ENCODE peak calls at places on chromosomes 16 and 17, in seven cellular contexts. L is GM23338; Z is adrenal gland; W is effector memory CD4-positive, alpha-beta T cell; H is HepG2; T is testis; O is A549. S is an unnamed sample.

GRCh38 chr16:81765111-81765919 is 13.8 kb upstream of the PLCG2 start:
- DNase-seq in L (no peak), H (no peak), W (no peak), O (no peak), Z (no peak), T (no peak), S (no peak)

GRCh38 chr17:80287038-80287437 is 26.4 kb downstream of the RNF213 start:
- DNase-seq in O (no peak), Z (peak), T (no peak), W (no peak), H (no peak), L (no peak), S (no peak)

GRCh38 chr17:83137523-83137922 is 58.1 kb downstream of the METRNL start:
- DNase-seq in Z (peak), T (peak), W (no peak), L (no peak), H (no peak), O (no peak), S (peak)

GRCh38 chr17:80802626-80803450 is 188.8 kb upstream of the CHMP6 start:
- DNase-seq in H (no peak), T (no peak), Z (peak), L (no peak), W (no peak), O (no peak), S (peak)

GRCh38 chr16:3101841-3102470 is 2.9 kb upstream of the ZSCAN10 start:
- DNase-seq in H (no peak), L (peak), T (no peak), Z (no peak), O (no peak), W (no peak), S (peak)

GRCh38 chr16:25110392-25110947 is 1.1 kb upstream of the LCMT1 start:
- DNase-seq in T (no peak), L (no peak), O (no peak), W (no peak), Z (no peak), H (no peak), S (no peak)

GRCh38 chr16:21645261-21645721 is 7.1 kb downstream of the IGSF6 start:
- DNase-seq in Z (no peak), O (no peak), H (no peak), T (no peak), W (no peak), L (no peak), S (no peak)

GRCh38 chr17:41785876-41786226 is 660 bp downstream of the JUP start:
- DNase-seq in L (peak), O (no peak), W (no peak), H (no peak), Z (no peak), T (no peak), S (peak)

GRCh38 chr17:82435103-82435502 is 15.4 kb downstream of the CYBC1 start:
- DNase-seq in H (no peak), L (no peak), T (no peak), Z (no peak), O (no peak), W (no peak), S (no peak)

GRCh38 chr16:8571061-8571596 is 19.2 kb downstream of the TMEM114 start:
- DNase-seq in T (no peak), L (peak), O (no peak), Z (no peak), W (no peak), H (peak), S (peak)

GRCh38 chr17:31494259-31495048 is 103.0 kb downstream of the RAB11FIP4 start:
- DNase-seq in Z (no peak), T (no peak), H (no peak), L (no peak), O (no peak), W (peak), S (no peak)

GRCh38 chr16:52256310-52257078 is 290.4 kb downstream of the TOX3 start:
- DNase-seq in T (no peak), W (no peak), H (no peak), L (no peak), Z (no peak), O (no peak), S (no peak)

GRCh38 chr16:49567940-49568339 is 194.3 kb downstream of the C16orf78 start:
- DNase-seq in L (no peak), W (no peak), T (peak), Z (no peak), O (no peak), H (no peak), S (no peak)

GRCh38 chr16:50265260-50265659 is 1.1 kb upstream of the ADCY7 start:
- DNase-seq in T (no peak), H (peak), L (no peak), O (no peak), W (no peak), Z (no peak), S (peak)

GRCh38 chr16:17977260-17977659 is 359.3 kb downstream of the NPIPA8 start:
- DNase-seq in H (no peak), W (no peak), L (no peak), O (no peak), Z (no peak), T (no peak), S (no peak)

GRCh38 chr16:51151951-51152663 is 1.0 kb upstream of the SALL1 start:
- DNase-seq in L (peak), O (no peak), H (peak), W (no peak), T (peak), Z (no peak), S (peak)

GRCh38 chr17:21210411-21211076 is 3.4 kb downstream of the TMEM11 start:
- DNase-seq in Z (no peak), O (no peak), T (no peak), L (no peak), W (no peak), H (no peak), S (peak)

GRCh38 chr16:75087040-75087979 is 29.3 kb downstream of the LDHD start:
- DNase-seq in Z (no peak), W (no peak), L (no peak), T (peak), O (no peak), H (peak), S (no peak)

GRCh38 chr17:66964930-66965800 is 658 bp downstream of the CACNG4 start:
- DNase-seq in O (peak), H (no peak), L (peak), Z (no peak), W (no peak), T (peak), S (peak)

GRCh38 chr17:21124096-21124495 is 2.7 kb upstream of the DHRS7B start:
- DNase-seq in W (no peak), T (no peak), H (no peak), L (peak), Z (no peak), O (no peak), S (no peak)

DNA sequence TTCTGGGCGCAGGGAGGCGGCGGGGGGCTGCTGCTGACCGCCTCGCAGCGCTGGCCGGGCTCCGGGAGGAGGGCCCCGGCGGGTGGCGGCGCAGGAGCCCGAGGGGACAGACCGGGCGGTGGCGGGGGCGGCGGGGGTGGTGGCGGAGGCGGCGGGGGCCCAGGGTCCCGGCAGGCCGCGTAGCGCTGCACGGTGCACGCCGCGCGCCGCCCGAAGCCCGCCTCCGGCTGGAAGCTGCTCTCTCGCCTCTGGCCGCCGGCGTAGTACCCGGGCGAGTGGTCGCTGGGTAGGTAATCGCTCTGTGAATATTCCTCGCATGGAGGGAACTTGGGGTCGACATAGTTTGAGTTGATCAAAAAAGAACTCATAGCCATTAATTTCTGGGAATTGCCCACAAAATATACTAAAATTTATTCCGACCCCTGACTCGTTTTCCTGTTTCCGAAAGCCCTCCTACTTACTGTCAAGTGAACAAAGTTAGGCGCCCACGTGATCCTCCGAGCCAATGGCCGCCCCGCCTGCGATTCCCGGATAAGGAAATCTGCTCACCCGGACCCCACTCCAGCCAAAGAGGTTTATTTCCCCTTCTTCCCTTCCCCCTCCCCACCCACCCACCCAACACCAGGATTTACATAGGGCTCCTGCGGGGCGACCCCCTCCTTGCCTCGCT is at the start of gene HOXB4:
- DNase-seq in T (peak), W (peak), Z (peak), H (no peak), L (peak), O (no peak), S (peak)
- H3K4me3 ChIP-seq in T (peak), W (peak), Z (no peak), H (no peak), L (peak), O (no peak), S (peak)

GRCh38 chr17:28663723-28664122 is 1.7 kb downstream of the SUPT6H start:
- DNase-seq in O (no peak), T (peak), Z (no peak), W (no peak), L (no peak), H (no peak), S (no peak)
- H3K4me3 ChIP-seq in O (peak), T (no peak), Z (no peak), W (no peak), L (no peak), H (peak), S (no peak)

DNA sequence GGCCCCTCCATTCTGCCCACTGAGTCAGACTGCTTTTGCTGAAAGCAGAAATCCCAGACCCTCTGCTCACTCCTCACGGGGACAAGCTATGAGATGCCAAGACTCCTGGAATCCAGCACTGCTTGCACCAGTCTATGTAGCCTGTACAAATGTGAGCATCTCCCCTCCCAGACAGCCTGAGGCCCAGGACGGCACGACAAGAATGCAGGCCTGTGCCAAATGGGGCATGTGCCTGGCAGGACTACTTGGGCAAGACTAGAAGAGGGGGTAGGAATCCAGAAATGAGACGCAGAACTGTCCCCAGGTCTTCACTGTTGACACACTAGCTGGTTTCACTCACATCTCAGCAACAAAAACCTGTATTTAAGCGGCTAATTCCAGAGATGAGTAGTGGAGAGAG is 2.8 kb upstream of the MYO1C start:
- DNase-seq in T (no peak), Z (no peak), O (no peak), H (no peak), L (no peak), W (no peak), S (no peak)
- H3K4me3 ChIP-seq in T (no peak), Z (no peak), O (no peak), H (no peak), L (no peak), W (no peak), S (no peak)

GRCh38 chr17:43660816-43661493 is 767 bp downstream of the MEOX1 start:
- DNase-seq in T (no peak), L (no peak), O (no peak), Z (no peak), H (no peak), W (no peak), S (no peak)

GRCh38 chr17:43661699-43662431 is at the start of gene MEOX1:
- DNase-seq in W (no peak), T (no peak), O (no peak), H (no peak), L (no peak), Z (no peak), S (no peak)

GRCh38 chr17:43658890-43659289 is 2.8 kb downstream of the MEOX1 start:
- DNase-seq in Z (no peak), O (no peak), L (no peak), W (no peak), T (peak), H (no peak), S (no peak)

GRCh38 chr17:43660262-43660661 is 1.5 kb downstream of the MEOX1 start:
- DNase-seq in T (no peak), L (no peak), O (no peak), H (no peak), Z (no peak), W (no peak), S (no peak)

DNA sequence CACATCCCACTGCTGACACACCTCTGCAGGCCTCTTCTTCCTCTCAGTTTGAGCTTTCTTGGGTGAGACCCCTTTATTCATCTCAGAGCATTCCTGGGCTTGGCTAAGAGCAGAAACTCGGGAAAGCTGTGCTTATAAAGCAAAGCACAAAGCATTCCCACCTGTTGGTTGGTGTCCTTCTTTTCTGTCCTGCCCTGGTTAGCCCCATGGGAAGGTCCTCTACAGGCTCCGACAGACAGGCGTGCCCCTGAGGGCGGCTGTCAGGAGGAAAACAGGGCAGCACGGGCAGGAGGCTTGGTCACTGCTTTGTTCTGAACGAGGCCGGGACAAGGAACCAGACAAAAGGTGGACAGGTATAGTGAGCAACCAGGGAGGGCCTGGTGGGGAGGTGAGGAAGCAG is 1.9 kb downstream of the MEOX1 start:
- DNase-seq in T (no peak), O (no peak), Z (no peak), L (no peak), H (no peak), W (no peak), S (no peak)
- H3K4me3 ChIP-seq in T (no peak), O (no peak), Z (no peak), L (no peak), H (no peak), W (no peak), S (no peak)

GRCh38 chr17:19005789-19006430 is 1.3 kb upstream of the FAM83G start:
- DNase-seq in O (no peak), Z (no peak), T (no peak), W (no peak), L (no peak), H (peak), S (no peak)

GRCh38 chr17:19003543-19003965 is 1.0 kb downstream of the FAM83G start:
- DNase-seq in O (no peak), W (no peak), Z (no peak), L (peak), T (no peak), H (no peak), S (peak)

GRCh38 chr17:19005442-19005773 is 844 bp upstream of the FAM83G start:
- DNase-seq in W (no peak), O (no peak), L (peak), H (peak), Z (no peak), T (no peak), S (no peak)

GRCh38 chr17:19003966-19004600 is 481 bp downstream of the FAM83G start:
- DNase-seq in Z (no peak), T (peak), O (peak), L (peak), W (peak), H (peak), S (peak)

GRCh38 chr17:19004601-19005441 is at the start of gene FAM83G:
- DNase-seq in L (peak), O (peak), T (peak), W (peak), Z (peak), H (peak), S (peak)
- H3K4me3 ChIP-seq in L (peak), O (peak), T (peak), W (peak), Z (no peak), H (peak), S (peak)

GRCh38 chr17:68441064-68441770 is 16.1 kb downstream of the WIPI1 start:
- DNase-seq in T (no peak), Z (peak), L (no peak), W (no peak), H (no peak), O (no peak), S (no peak)
- H3K4me3 ChIP-seq in T (no peak), Z (no peak), L (no peak), W (no peak), H (no peak), O (no peak), S (no peak)

DNA sequence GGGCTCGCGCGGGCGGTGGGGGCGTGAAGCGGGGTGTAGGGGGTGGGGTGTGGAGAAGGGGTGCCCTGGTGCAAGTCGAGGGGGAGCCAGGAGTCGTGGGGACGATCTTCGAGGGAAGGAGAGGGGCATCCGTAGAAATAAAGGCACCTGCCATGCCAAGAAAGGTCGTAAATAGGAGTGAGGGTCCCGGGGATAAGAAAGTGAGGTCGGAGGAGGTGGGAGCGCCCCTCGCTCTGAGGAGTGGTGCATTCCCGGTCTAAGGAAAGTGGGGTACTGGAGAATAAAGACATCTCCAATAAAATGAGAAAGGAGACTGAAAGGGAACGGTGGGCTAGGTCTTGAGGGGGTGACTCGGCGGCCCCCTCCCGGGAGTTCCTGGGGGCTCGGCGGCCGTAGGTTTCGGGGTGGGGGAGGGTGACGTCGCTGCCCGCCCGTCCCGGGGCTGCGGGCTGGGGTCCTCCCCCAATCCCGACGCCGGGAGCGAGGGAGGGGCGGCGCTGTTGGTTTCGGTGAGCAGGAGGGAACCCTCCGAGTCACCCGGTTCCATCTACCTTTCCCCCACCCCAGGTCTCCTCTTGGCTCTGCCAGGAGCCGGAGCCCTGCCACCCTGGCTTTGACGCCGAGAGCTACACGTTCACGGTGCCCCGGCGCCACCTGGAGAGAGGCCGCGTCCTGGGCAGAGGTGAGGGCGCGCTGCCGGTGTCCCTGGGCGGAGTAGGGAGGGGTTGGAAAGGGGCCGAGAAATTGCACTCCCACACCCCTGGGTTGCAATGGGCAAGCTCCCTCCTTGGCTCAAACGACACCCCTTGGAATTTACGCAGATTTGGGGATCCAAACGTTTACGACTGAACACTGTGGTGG is 868 bp downstream of the CDH1 start:
- DNase-seq in O (peak), L (peak), W (no peak), T (peak), H (no peak), Z (no peak), S (peak)
- H3K4me3 ChIP-seq in O (peak), L (peak), W (peak), T (peak), H (peak), Z (no peak), S (peak)

GRCh38 chr17:38572665-38573365 is 32.9 kb downstream of the SRCIN1 start:
- DNase-seq in L (peak), T (peak), W (no peak), H (no peak), Z (no peak), O (peak), S (peak)

GRCh38 chr17:38574712-38575111 is 31.0 kb downstream of the SRCIN1 start:
- DNase-seq in L (no peak), O (no peak), Z (no peak), T (no peak), H (no peak), W (no peak), S (peak)

GRCh38 chr17:38569701-38570512 is 35.8 kb downstream of the SRCIN1 start:
- DNase-seq in Z (no peak), T (no peak), O (no peak), H (no peak), L (no peak), W (no peak), S (no peak)

GRCh38 chr17:38571833-38572274 is 33.9 kb downstream of the SRCIN1 start:
- DNase-seq in Z (no peak), L (peak), W (no peak), H (no peak), O (peak), T (no peak), S (peak)

DNA sequence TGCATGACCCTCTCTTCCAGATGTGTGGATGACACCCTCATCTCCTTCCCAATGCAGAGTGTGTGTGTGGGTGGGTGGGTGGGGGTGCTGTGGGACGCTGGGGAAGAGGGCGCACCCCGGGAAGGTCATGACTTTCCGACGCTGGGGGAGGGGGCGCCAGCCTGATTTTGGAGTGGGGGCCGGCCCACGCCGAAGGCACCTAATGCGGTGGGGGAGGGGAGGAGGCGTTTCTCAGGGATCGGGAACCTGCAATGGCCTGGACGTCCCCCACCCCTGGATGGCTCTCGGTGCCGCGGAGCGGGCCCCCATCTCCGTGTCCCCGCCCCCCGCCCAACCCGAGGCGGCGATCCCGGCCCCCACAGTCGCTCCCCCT is 33.5 kb downstream of the SRCIN1 start:
- DNase-seq in W (no peak), T (no peak), H (no peak), L (no peak), Z (no peak), O (no peak), S (no peak)
- H3K4me3 ChIP-seq in W (no peak), T (peak), H (peak), L (peak), Z (no peak), O (peak), S (peak)